ENCODE peak calls at places on chromosomes 3 and 15, in four cellular contexts. One of them, this sample, is unnamed.

GRCh38 chr3:107264888-107265287 is 112.4 kb upstream of the CCDC54 start:
- DNase-seq in cardiac fibroblast: no peak
- DNase-seq in endothelial cell: no peak
- DNase-seq in AG10803: no peak
- DNase-seq in this sample: no peak

GRCh38 chr3:156352728-156353127 is 202.2 kb downstream of the SSR3 start:
- DNase-seq in cardiac fibroblast: no peak
- DNase-seq in endothelial cell: no peak
- DNase-seq in AG10803: no peak
- DNase-seq in this sample: no peak

GRCh38 chr3:9862391-9863235 is 17.4 kb downstream of the CIDEC start:
- DNase-seq in cardiac fibroblast: peak; percentile 64
- DNase-seq in endothelial cell: peak; percentile 48
- DNase-seq in AG10803: peak; percentile 28
- DNase-seq in this sample: peak; percentile 67

GRCh38 chr3:29067014-29067413 is 213.9 kb upstream of the RBMS3 start:
- DNase-seq in cardiac fibroblast: no peak
- DNase-seq in endothelial cell: no peak
- DNase-seq in AG10803: peak; percentile 9
- DNase-seq in this sample: no peak

GRCh38 chr3:122700193-122700592 is 19.6 kb downstream of the PARP14 start:
- DNase-seq in cardiac fibroblast: no peak
- DNase-seq in endothelial cell: no peak
- DNase-seq in AG10803: no peak
- DNase-seq in this sample: no peak

GRCh38 chr3:142777927-142778326 is 54.1 kb downstream of the TRPC1 start:
- DNase-seq in cardiac fibroblast: no peak
- DNase-seq in endothelial cell: no peak
- DNase-seq in AG10803: no peak
- DNase-seq in this sample: no peak

GRCh38 chr3:177358085-177358967 is 161.0 kb upstream of the TBL1XR1 start:
- DNase-seq in cardiac fibroblast: peak; percentile 94
- DNase-seq in endothelial cell: peak; percentile 53
- DNase-seq in AG10803: peak; percentile 60
- DNase-seq in this sample: peak; percentile 66

GRCh38 chr3:109098245-109098644 is 19.7 kb downstream of the MORC1 start:
- DNase-seq in cardiac fibroblast: no peak
- DNase-seq in endothelial cell: peak; percentile 9
- DNase-seq in AG10803: no peak
- DNase-seq in this sample: no peak

GRCh38 chr3:191499307-191500125 is 38.6 kb downstream of the PYDC2 start:
- DNase-seq in cardiac fibroblast: peak; percentile 48
- DNase-seq in endothelial cell: no peak
- DNase-seq in AG10803: peak; percentile 5
- DNase-seq in this sample: no peak

GRCh38 chr3:21163961-21164360 is 587.0 kb downstream of the ZNF385D start:
- DNase-seq in cardiac fibroblast: no peak
- DNase-seq in endothelial cell: no peak
- DNase-seq in AG10803: no peak
- DNase-seq in this sample: no peak

GRCh38 chr15:65286069-65286703 is 497 bp downstream of the PARP16 start:
- DNase-seq in cardiac fibroblast: peak; percentile 21
- DNase-seq in endothelial cell: peak; percentile 43
- DNase-seq in AG10803: no peak
- DNase-seq in this sample: peak; percentile 51

GRCh38 chr3:115018694-115019093 is 128.4 kb downstream of the ZBTB20 start:
- DNase-seq in cardiac fibroblast: no peak
- DNase-seq in endothelial cell: no peak
- DNase-seq in AG10803: no peak
- DNase-seq in this sample: no peak

GRCh38 chr3:78765671-78766485 is 1001.9 kb downstream of the ROBO1 start:
- DNase-seq in cardiac fibroblast: no peak
- DNase-seq in endothelial cell: no peak
- DNase-seq in AG10803: peak; percentile 55
- DNase-seq in this sample: no peak

GRCh38 chr3:68876112-68876713 is 56.1 kb downstream of the TAFA4 start:
- DNase-seq in cardiac fibroblast: peak; percentile 82
- DNase-seq in endothelial cell: peak; percentile 36
- DNase-seq in AG10803: peak; percentile 73
- DNase-seq in this sample: peak; percentile 18

GRCh38 chr15:74642724-74643367 is 27.2 kb downstream of the CLK3 start:
- DNase-seq in cardiac fibroblast: peak; percentile 37
- DNase-seq in endothelial cell: no peak
- DNase-seq in AG10803: peak; percentile 46
- DNase-seq in this sample: no peak

GRCh38 chr15:31098953-31099740 is 2.4 kb downstream of the TRPM1 start:
- DNase-seq in cardiac fibroblast: no peak
- DNase-seq in endothelial cell: no peak
- DNase-seq in AG10803: no peak
- DNase-seq in this sample: no peak

GRCh38 chr3:38116471-38117162 is 20.3 kb downstream of the ACAA1 start:
- DNase-seq in cardiac fibroblast: no peak
- DNase-seq in endothelial cell: no peak
- DNase-seq in AG10803: no peak
- DNase-seq in this sample: no peak

GRCh38 chr3:144363856-144364255 is 392.2 kb downstream of the DIPK2A start:
- DNase-seq in cardiac fibroblast: no peak
- DNase-seq in endothelial cell: no peak
- DNase-seq in AG10803: no peak
- DNase-seq in this sample: no peak

GRCh38 chr3:32557640-32558352 is 12.9 kb downstream of the DYNC1LI1 start:
- DNase-seq in cardiac fibroblast: no peak
- DNase-seq in endothelial cell: no peak
- DNase-seq in AG10803: no peak
- DNase-seq in this sample: no peak

GRCh38 chr3:1017879-1018278 is 74.9 kb upstream of the CNTN6 start:
- DNase-seq in cardiac fibroblast: no peak
- DNase-seq in endothelial cell: no peak
- DNase-seq in AG10803: no peak
- DNase-seq in this sample: no peak

GRCh38 chr3:29128004-29128403 is 152.9 kb upstream of the RBMS3 start:
- DNase-seq in cardiac fibroblast: peak; percentile 5
- DNase-seq in endothelial cell: peak; percentile 20
- DNase-seq in AG10803: no peak
- DNase-seq in this sample: no peak

GRCh38 chr3:42515391-42515916 is 13.0 kb downstream of the VIPR1 start:
- DNase-seq in cardiac fibroblast: no peak
- DNase-seq in endothelial cell: no peak
- DNase-seq in AG10803: no peak
- DNase-seq in this sample: no peak

GRCh38 chr15:68354923-68355322 is 77.0 kb downstream of the ITGA11 start:
- DNase-seq in cardiac fibroblast: peak; percentile 70
- DNase-seq in endothelial cell: no peak
- DNase-seq in AG10803: peak; percentile 88
- DNase-seq in this sample: no peak

GRCh38 chr3:58556761-58557181 is 19.8 kb upstream of the ACOX2 start:
- DNase-seq in cardiac fibroblast: no peak
- DNase-seq in endothelial cell: no peak
- DNase-seq in AG10803: peak; percentile 65
- DNase-seq in this sample: no peak

GRCh38 chr3:12444582-12445468 is 39.5 kb upstream of the TSEN2 start:
- DNase-seq in cardiac fibroblast: peak; percentile 60
- DNase-seq in endothelial cell: no peak
- DNase-seq in AG10803: no peak
- DNase-seq in this sample: no peak

GRCh38 chr15:26126070-26126469 is 262.9 kb upstream of the ATP10A start:
- DNase-seq in cardiac fibroblast: no peak
- DNase-seq in endothelial cell: no peak
- DNase-seq in AG10803: no peak
- DNase-seq in this sample: no peak

GRCh38 chr3:156400735-156401134 is 154.2 kb downstream of the SSR3 start:
- DNase-seq in cardiac fibroblast: no peak
- DNase-seq in endothelial cell: no peak
- DNase-seq in AG10803: no peak
- DNase-seq in this sample: no peak

GRCh38 chr3:140748903-140749302 is 71.0 kb downstream of the TRIM42 start:
- DNase-seq in cardiac fibroblast: no peak
- DNase-seq in endothelial cell: no peak
- DNase-seq in AG10803: no peak
- DNase-seq in this sample: no peak

GRCh38 chr3:176906046-176906905 is 291.0 kb downstream of the TBL1XR1 start:
- DNase-seq in cardiac fibroblast: peak; percentile 85
- DNase-seq in endothelial cell: no peak
- DNase-seq in AG10803: peak; percentile 64
- DNase-seq in this sample: no peak

GRCh38 chr3:114128826-114129225 is 50.0 kb downstream of the DRD3 start:
- DNase-seq in cardiac fibroblast: peak; percentile 31
- DNase-seq in endothelial cell: no peak
- DNase-seq in AG10803: no peak
- DNase-seq in this sample: no peak

GRCh38 chr3:17182158-17182557 is 297.4 kb downstream of the PLCL2 start:
- DNase-seq in cardiac fibroblast: no peak
- DNase-seq in endothelial cell: no peak
- DNase-seq in AG10803: no peak
- DNase-seq in this sample: peak; percentile 29

GRCh38 chr15:72118400-72118978 is at the start of gene SENP8:
- DNase-seq in cardiac fibroblast: no peak
- DNase-seq in endothelial cell: no peak
- DNase-seq in AG10803: no peak
- DNase-seq in this sample: peak; percentile 71
- TF ChIP-seq CTCF in cardiac fibroblast: no peak
- TF ChIP-seq CTCF in endothelial cell: no peak
- TF ChIP-seq CTCF in AG10803: no peak
- TF ChIP-seq CTCF in this sample: no peak

GRCh38 chr15:22788004-22788403 is 1.6 kb downstream of the NIPA1 start:
- DNase-seq in cardiac fibroblast: no peak
- DNase-seq in endothelial cell: no peak
- DNase-seq in AG10803: no peak
- DNase-seq in this sample: no peak

GRCh38 chr15:22786868-22787698 is 639 bp downstream of the NIPA1 start:
- DNase-seq in cardiac fibroblast: no peak
- DNase-seq in endothelial cell: peak; percentile 37
- DNase-seq in AG10803: peak; percentile 15
- DNase-seq in this sample: no peak
- TF ChIP-seq CTCF in cardiac fibroblast: no peak
- TF ChIP-seq CTCF in endothelial cell: no peak
- TF ChIP-seq CTCF in AG10803: no peak
- TF ChIP-seq CTCF in this sample: no peak

GRCh38 chr3:23712656-23713559 is 92.8 kb upstream of the UBE2E1 start:
- DNase-seq in cardiac fibroblast: peak; percentile 90
- DNase-seq in endothelial cell: peak; percentile 12
- DNase-seq in AG10803: peak; percentile 94
- DNase-seq in this sample: no peak
- TF ChIP-seq CTCF in cardiac fibroblast: no peak
- TF ChIP-seq CTCF in endothelial cell: no peak
- TF ChIP-seq CTCF in AG10803: no peak
- TF ChIP-seq CTCF in this sample: no peak

DNA sequence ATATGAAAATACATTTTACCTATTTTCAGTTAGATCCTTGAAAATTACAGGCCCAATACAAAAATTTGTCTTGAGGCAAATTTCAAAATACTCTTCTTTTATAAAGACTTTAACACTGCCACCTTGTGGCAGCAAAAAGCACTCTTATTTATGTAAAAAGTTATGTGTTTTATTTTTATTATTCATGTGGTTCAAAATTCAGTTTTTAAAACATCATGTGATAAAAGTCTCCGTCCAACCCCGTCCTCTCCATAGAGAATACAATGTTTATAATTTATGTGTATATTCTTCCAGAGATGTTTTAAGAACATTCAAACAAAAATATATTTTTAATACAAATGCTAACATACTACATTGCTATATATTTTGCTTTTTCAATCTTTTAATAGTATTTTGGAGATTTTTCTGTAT is 36.9 kb upstream of the TRIM59 start:
- DNase-seq in cardiac fibroblast: peak; percentile 76
- DNase-seq in endothelial cell: no peak
- DNase-seq in AG10803: peak; percentile 71
- DNase-seq in this sample: peak; percentile 30
- TF ChIP-seq CTCF in cardiac fibroblast: peak; percentile 35
- TF ChIP-seq CTCF in endothelial cell: peak; percentile 91
- TF ChIP-seq CTCF in AG10803: peak; percentile 57
- TF ChIP-seq CTCF in this sample: peak; percentile 46

GRCh38 chr3:49563766-49564165 is 9.5 kb downstream of the BSN start:
- DNase-seq in cardiac fibroblast: no peak
- DNase-seq in endothelial cell: no peak
- DNase-seq in AG10803: no peak
- DNase-seq in this sample: no peak
- TF ChIP-seq CTCF in cardiac fibroblast: no peak
- TF ChIP-seq CTCF in endothelial cell: no peak
- TF ChIP-seq CTCF in AG10803: no peak
- TF ChIP-seq CTCF in this sample: no peak

GRCh38 chr15:51558421-51558820 is 64.2 kb downstream of the DMXL2 start:
- DNase-seq in cardiac fibroblast: no peak
- DNase-seq in endothelial cell: no peak
- DNase-seq in AG10803: no peak
- DNase-seq in this sample: no peak

GRCh38 chr15:51561271-51561670 is 61.3 kb downstream of the DMXL2 start:
- DNase-seq in cardiac fibroblast: no peak
- DNase-seq in endothelial cell: no peak
- DNase-seq in AG10803: no peak
- DNase-seq in this sample: no peak
- TF ChIP-seq CTCF in cardiac fibroblast: no peak
- TF ChIP-seq CTCF in endothelial cell: no peak
- TF ChIP-seq CTCF in AG10803: no peak
- TF ChIP-seq CTCF in this sample: no peak

DNA sequence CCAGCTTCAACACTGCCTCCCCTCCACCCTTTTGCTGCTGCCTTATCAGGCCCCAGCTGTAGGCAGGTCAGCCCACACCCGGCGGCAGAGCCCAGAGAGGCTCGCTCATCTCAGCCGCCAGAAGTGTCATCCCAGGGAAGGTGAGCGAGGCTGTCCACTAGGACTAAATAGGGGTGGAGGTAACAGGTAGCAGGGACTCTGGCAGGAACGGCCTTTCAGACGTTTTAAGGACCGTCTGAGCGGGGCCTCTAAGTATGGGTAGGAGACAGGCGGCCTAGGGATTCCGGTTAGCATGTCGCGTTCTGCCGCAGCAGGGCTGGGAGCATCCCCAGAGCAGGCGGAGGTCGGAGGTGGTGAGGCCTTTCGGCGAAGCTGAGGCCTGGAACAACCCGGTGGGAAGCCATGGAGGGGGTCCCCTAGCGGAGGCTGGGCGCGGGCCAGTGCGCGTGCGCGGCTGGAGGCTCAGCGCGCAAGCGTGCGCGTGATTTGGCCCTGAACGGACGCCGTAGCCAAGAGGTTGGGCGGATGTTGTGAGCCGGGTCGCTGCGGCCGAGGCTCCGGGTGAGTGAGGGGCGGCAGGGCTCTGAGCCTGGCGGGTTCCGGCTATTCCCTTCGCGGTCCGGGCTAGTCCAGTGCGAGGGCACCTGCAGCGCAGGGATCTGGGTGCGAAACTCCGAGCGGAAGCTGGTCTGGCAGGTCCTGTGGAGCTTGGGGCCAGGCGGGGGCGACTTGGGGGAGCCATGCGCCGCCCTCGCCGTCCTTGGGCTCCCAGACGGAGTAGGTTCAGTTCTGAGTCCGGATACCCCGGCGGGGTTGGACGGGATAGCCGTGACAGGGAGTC is at the start of the genes MST1 and RNF123:
- DNase-seq in cardiac fibroblast: peak; percentile 93
- DNase-seq in endothelial cell: peak; percentile 95
- DNase-seq in AG10803: peak; percentile 87
- DNase-seq in this sample: peak; percentile 93
- TF ChIP-seq CTCF in cardiac fibroblast: peak; percentile 34
- TF ChIP-seq CTCF in endothelial cell: no peak
- TF ChIP-seq CTCF in AG10803: peak; percentile 44
- TF ChIP-seq CTCF in this sample: peak; percentile 31

GRCh38 chr3:150545419-150546225 is 674 bp downstream of the SERP1 start:
- DNase-seq in cardiac fibroblast: no peak
- DNase-seq in endothelial cell: no peak
- DNase-seq in AG10803: peak; percentile 20
- DNase-seq in this sample: peak; percentile 43
- TF ChIP-seq CTCF in cardiac fibroblast: no peak
- TF ChIP-seq CTCF in endothelial cell: no peak
- TF ChIP-seq CTCF in AG10803: peak; percentile 18
- TF ChIP-seq CTCF in this sample: no peak